ENCODE peak calls at places on chromosomes 2 and 18, in seven cellular contexts. One of them, this sample, is unnamed.

GRCh38 chr2:16293871-16294270 is 353.5 kb downstream of the MYCN start:
- DNase-seq in esophagus squamous epithelium: no peak
- DNase-seq in psoas muscle: no peak
- DNase-seq in right lobe of liver: no peak
- DNase-seq in stomach: no peak
- DNase-seq in mammary epithelial cell: no peak
- DNase-seq in keratinocyte: no peak
- DNase-seq in this sample: no peak

GRCh38 chr18:3212636-3213035 is 7.1 kb downstream of the MYOM1 start:
- DNase-seq in right lobe of liver: no peak
- DNase-seq in mammary epithelial cell: no peak
- DNase-seq in stomach: no peak
- DNase-seq in psoas muscle: no peak
- DNase-seq in esophagus squamous epithelium: no peak
- DNase-seq in keratinocyte: no peak
- DNase-seq in this sample: no peak

GRCh38 chr2:240143276-240143675 is 2.8 kb upstream of the OTOS start:
- DNase-seq in right lobe of liver: no peak
- DNase-seq in psoas muscle: no peak
- DNase-seq in keratinocyte: no peak
- DNase-seq in mammary epithelial cell: no peak
- DNase-seq in stomach: no peak
- DNase-seq in esophagus squamous epithelium: no peak
- DNase-seq in this sample: no peak

GRCh38 chr18:30748541-30748940 is 294.0 kb downstream of the DSC3 start:
- DNase-seq in stomach: no peak
- DNase-seq in esophagus squamous epithelium: no peak
- DNase-seq in right lobe of liver: no peak
- DNase-seq in psoas muscle: no peak
- DNase-seq in keratinocyte: no peak
- DNase-seq in mammary epithelial cell: no peak
- DNase-seq in this sample: no peak

GRCh38 chr2:130963849-130964793 is 127.4 kb downstream of the ARHGEF4 start:
- DNase-seq in mammary epithelial cell: no peak
- DNase-seq in right lobe of liver: no peak
- DNase-seq in stomach: no peak
- DNase-seq in esophagus squamous epithelium: no peak
- DNase-seq in psoas muscle: no peak
- DNase-seq in keratinocyte: no peak
- DNase-seq in this sample: no peak

GRCh38 chr18:47436871-47437270 is 185.4 kb upstream of the SKOR2 start:
- DNase-seq in esophagus squamous epithelium: no peak
- DNase-seq in stomach: no peak
- DNase-seq in mammary epithelial cell: no peak
- DNase-seq in psoas muscle: no peak
- DNase-seq in keratinocyte: no peak
- DNase-seq in right lobe of liver: no peak
- DNase-seq in this sample: no peak

GRCh38 chr2:26018184-26018716 is 15.6 kb upstream of the RAB10 start:
- DNase-seq in keratinocyte: peak; percentile 85
- DNase-seq in stomach: peak; percentile 84
- DNase-seq in right lobe of liver: peak; percentile 90
- DNase-seq in esophagus squamous epithelium: no peak
- DNase-seq in psoas muscle: peak; percentile 92
- DNase-seq in mammary epithelial cell: peak; percentile 95
- DNase-seq in this sample: peak; percentile 86

GRCh38 chr2:108145551-108145950 is 94.2 kb upstream of the SULT1C3 start:
- DNase-seq in right lobe of liver: no peak
- DNase-seq in mammary epithelial cell: peak; percentile 69
- DNase-seq in esophagus squamous epithelium: no peak
- DNase-seq in keratinocyte: peak; percentile 11
- DNase-seq in stomach: no peak
- DNase-seq in psoas muscle: no peak
- DNase-seq in this sample: no peak

GRCh38 chr2:52862801-52863200 is 904.8 kb upstream of the CHAC2 start:
- DNase-seq in right lobe of liver: no peak
- DNase-seq in keratinocyte: no peak
- DNase-seq in mammary epithelial cell: peak; percentile 92
- DNase-seq in stomach: no peak
- DNase-seq in psoas muscle: no peak
- DNase-seq in esophagus squamous epithelium: no peak
- DNase-seq in this sample: no peak

GRCh38 chr2:195658541-195658890 is 1.5 kb downstream of the SLC39A10 start:
- DNase-seq in keratinocyte: no peak
- DNase-seq in right lobe of liver: no peak
- DNase-seq in psoas muscle: no peak
- DNase-seq in esophagus squamous epithelium: no peak
- DNase-seq in mammary epithelial cell: peak; percentile 76
- DNase-seq in stomach: no peak
- DNase-seq in this sample: no peak

GRCh38 chr2:153589586-153589985 is 111.0 kb upstream of the RPRM start:
- DNase-seq in stomach: no peak
- DNase-seq in psoas muscle: no peak
- DNase-seq in right lobe of liver: no peak
- DNase-seq in esophagus squamous epithelium: no peak
- DNase-seq in mammary epithelial cell: no peak
- DNase-seq in keratinocyte: no peak
- DNase-seq in this sample: no peak

GRCh38 chr2:6148887-6149286 is 456.7 kb downstream of the SOX11 start:
- DNase-seq in keratinocyte: no peak
- DNase-seq in psoas muscle: no peak
- DNase-seq in esophagus squamous epithelium: no peak
- DNase-seq in right lobe of liver: no peak
- DNase-seq in mammary epithelial cell: no peak
- DNase-seq in stomach: no peak
- DNase-seq in this sample: no peak

GRCh38 chr18:49243391-49243790 is 217.1 kb downstream of the DYM start:
- DNase-seq in keratinocyte: peak; percentile 33
- DNase-seq in mammary epithelial cell: peak; percentile 33
- DNase-seq in esophagus squamous epithelium: no peak
- DNase-seq in stomach: no peak
- DNase-seq in right lobe of liver: no peak
- DNase-seq in psoas muscle: no peak
- DNase-seq in this sample: no peak

GRCh38 chr2:241760301-241760771 is 16.3 kb upstream of the GAL3ST2 start:
- DNase-seq in esophagus squamous epithelium: no peak
- DNase-seq in right lobe of liver: no peak
- DNase-seq in keratinocyte: no peak
- DNase-seq in psoas muscle: peak; percentile 41
- DNase-seq in stomach: no peak
- DNase-seq in mammary epithelial cell: no peak
- DNase-seq in this sample: no peak

GRCh38 chr18:6718255-6718654 is 11.3 kb upstream of the ARHGAP28 start:
- DNase-seq in keratinocyte: no peak
- DNase-seq in mammary epithelial cell: no peak
- DNase-seq in right lobe of liver: no peak
- DNase-seq in stomach: no peak
- DNase-seq in psoas muscle: no peak
- DNase-seq in esophagus squamous epithelium: no peak
- DNase-seq in this sample: no peak

GRCh38 chr18:6719098-6719913 is 10.2 kb upstream of the ARHGAP28 start:
- DNase-seq in stomach: no peak
- DNase-seq in psoas muscle: no peak
- DNase-seq in mammary epithelial cell: no peak
- DNase-seq in esophagus squamous epithelium: no peak
- DNase-seq in right lobe of liver: no peak
- DNase-seq in keratinocyte: no peak
- DNase-seq in this sample: no peak

GRCh38 chr18:6712401-6712800 is 17.1 kb upstream of the ARHGAP28 start:
- DNase-seq in mammary epithelial cell: no peak
- DNase-seq in stomach: no peak
- DNase-seq in psoas muscle: no peak
- DNase-seq in keratinocyte: no peak
- DNase-seq in esophagus squamous epithelium: no peak
- DNase-seq in right lobe of liver: no peak
- DNase-seq in this sample: no peak

GRCh38 chr18:6708880-6709279 is 20.6 kb upstream of the ARHGAP28 start:
- DNase-seq in keratinocyte: no peak
- DNase-seq in esophagus squamous epithelium: no peak
- DNase-seq in right lobe of liver: no peak
- DNase-seq in mammary epithelial cell: no peak
- DNase-seq in psoas muscle: no peak
- DNase-seq in stomach: no peak
- DNase-seq in this sample: no peak

DNA sequence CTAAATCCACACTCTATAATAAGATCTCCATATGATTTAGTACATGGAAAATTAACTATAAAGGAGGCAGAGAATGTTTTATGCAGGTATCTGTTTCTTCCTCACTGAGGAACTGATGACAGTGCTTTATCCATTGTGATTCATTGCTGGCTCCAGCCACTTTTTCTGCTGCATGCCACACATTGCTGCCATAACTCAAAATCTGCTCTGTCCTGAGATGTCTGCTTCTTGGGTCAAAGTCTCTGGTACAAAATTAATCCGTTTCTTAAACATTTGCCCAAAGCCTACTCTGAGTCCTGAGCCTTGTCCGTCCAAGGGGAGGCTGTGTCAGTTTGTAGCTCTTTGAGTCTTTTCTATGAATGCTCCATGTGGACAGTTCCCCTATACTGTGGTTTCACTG is 15.5 kb upstream of the ARHGAP28 start:
- DNase-seq in esophagus squamous epithelium: no peak
- DNase-seq in keratinocyte: no peak
- DNase-seq in right lobe of liver: no peak
- DNase-seq in stomach: no peak
- DNase-seq in psoas muscle: no peak
- DNase-seq in mammary epithelial cell: no peak
- DNase-seq in this sample: no peak
- H3K27ac ChIP-seq in esophagus squamous epithelium: no peak overlapping the region
- H3K27ac ChIP-seq in keratinocyte: no peak overlapping the region
- H3K27ac ChIP-seq in right lobe of liver: no peak overlapping the region
- H3K27ac ChIP-seq in stomach: no peak overlapping the region
- H3K27ac ChIP-seq in psoas muscle: no peak overlapping the region
- H3K27ac ChIP-seq in mammary epithelial cell: no peak overlapping the region
- H3K27ac ChIP-seq in this sample: no peak overlapping the region

GRCh38 chr2:168182850-168183249 is 64.5 kb downstream of the STK39 start:
- DNase-seq in mammary epithelial cell: peak; percentile 48
- DNase-seq in keratinocyte: no peak
- DNase-seq in esophagus squamous epithelium: no peak
- DNase-seq in psoas muscle: no peak
- DNase-seq in right lobe of liver: no peak
- DNase-seq in stomach: no peak
- DNase-seq in this sample: no peak
- H3K4me1 ChIP-seq in mammary epithelial cell: peaks cover 47% of the 10 kb centered on the region
- H3K4me1 ChIP-seq in keratinocyte: peaks cover 30% of the 10 kb centered on the region
- H3K4me1 ChIP-seq in esophagus squamous epithelium: peaks cover 1% of the 10 kb centered on the region
- H3K4me1 ChIP-seq in psoas muscle: no peaks in the 10 kb centered on the region
- H3K4me1 ChIP-seq in right lobe of liver: no peaks in the 10 kb centered on the region
- H3K4me1 ChIP-seq in stomach: peaks cover 13% of the 10 kb centered on the region
- H3K4me1 ChIP-seq in this sample: peaks cover 19% of the 10 kb centered on the region

GRCh38 chr2:72143441-72144356 is 4.0 kb downstream of the CYP26B1 start:
- DNase-seq in mammary epithelial cell: no peak
- DNase-seq in esophagus squamous epithelium: no peak
- DNase-seq in psoas muscle: peak; percentile 56
- DNase-seq in right lobe of liver: peak; percentile 55
- DNase-seq in stomach: peak; percentile 20
- DNase-seq in keratinocyte: no peak
- DNase-seq in this sample: no peak

GRCh38 chr2:72146357-72147302 is 1.0 kb downstream of the CYP26B1 start:
- DNase-seq in esophagus squamous epithelium: no peak
- DNase-seq in psoas muscle: peak; percentile 53
- DNase-seq in mammary epithelial cell: no peak
- DNase-seq in keratinocyte: no peak
- DNase-seq in right lobe of liver: peak; percentile 49
- DNase-seq in stomach: peak; percentile 25
- DNase-seq in this sample: no peak

GRCh38 chr2:72144412-72144745 is 3.3 kb downstream of the CYP26B1 start:
- DNase-seq in psoas muscle: no peak
- DNase-seq in mammary epithelial cell: no peak
- DNase-seq in right lobe of liver: no peak
- DNase-seq in esophagus squamous epithelium: no peak
- DNase-seq in keratinocyte: no peak
- DNase-seq in stomach: peak; percentile 25
- DNase-seq in this sample: no peak

GRCh38 chr2:72145658-72146329 is 1.9 kb downstream of the CYP26B1 start:
- DNase-seq in esophagus squamous epithelium: no peak
- DNase-seq in psoas muscle: no peak
- DNase-seq in right lobe of liver: peak; percentile 26
- DNase-seq in keratinocyte: no peak
- DNase-seq in stomach: no peak
- DNase-seq in mammary epithelial cell: no peak
- DNase-seq in this sample: no peak

DNA sequence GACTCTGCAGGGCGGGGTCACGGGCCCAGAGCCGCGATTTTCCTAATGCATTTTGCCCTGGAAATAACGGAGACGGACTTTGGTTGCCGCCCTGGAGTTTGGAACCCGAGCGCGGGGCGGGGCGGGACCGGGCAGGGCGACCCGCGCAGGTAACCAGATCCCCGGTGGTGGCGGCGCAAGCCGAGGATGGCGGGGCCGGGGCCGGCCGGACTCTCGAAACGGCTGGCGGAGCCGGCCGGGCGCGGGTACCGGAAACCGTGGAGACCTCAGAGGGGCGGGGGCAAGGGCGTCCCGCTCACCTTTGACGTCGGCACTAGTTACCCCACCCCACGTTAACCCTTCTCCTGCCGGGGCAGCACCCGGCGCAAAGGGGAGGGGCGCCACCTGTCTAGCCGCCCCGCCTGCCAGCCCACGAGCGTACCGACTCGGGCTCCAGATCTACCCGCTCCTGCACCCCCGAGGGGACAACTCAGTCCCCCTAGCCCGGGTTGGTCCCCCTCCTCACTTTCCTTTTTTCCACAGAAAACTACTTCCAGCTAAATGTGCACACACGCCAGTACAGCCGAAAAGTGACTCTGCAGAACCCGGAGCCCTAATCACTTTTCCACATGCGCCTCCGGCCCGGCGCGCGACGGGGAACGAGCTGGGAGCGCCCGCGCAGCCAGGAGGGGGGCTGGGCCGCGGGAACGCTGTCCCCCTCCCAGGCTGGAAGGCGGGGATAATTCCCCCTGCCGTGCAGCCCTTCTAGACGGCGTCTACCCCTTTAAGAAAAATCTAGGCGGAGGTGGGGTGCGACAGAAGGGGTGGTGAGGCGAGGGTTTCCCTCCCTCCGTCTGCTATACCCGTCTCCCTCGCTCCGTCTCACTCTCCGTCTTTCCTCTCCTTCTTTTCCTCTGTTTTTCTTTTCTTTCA is 2.7 kb downstream of the CYP26B1 start:
- DNase-seq in stomach: peak; percentile 31
- DNase-seq in mammary epithelial cell: peak; percentile 54
- DNase-seq in esophagus squamous epithelium: no peak
- DNase-seq in keratinocyte: no peak
- DNase-seq in psoas muscle: peak; percentile 66
- DNase-seq in right lobe of liver: peak; percentile 71
- DNase-seq in this sample: no peak
- H3K27ac ChIP-seq in stomach: no peak overlapping the region
- H3K27ac ChIP-seq in mammary epithelial cell: no peak overlapping the region
- H3K27ac ChIP-seq in esophagus squamous epithelium: peak overlapping the region; percentile 76
- H3K27ac ChIP-seq in keratinocyte: no peak overlapping the region
- H3K27ac ChIP-seq in psoas muscle: no peak overlapping the region
- H3K27ac ChIP-seq in right lobe of liver: no peak overlapping the region
- H3K27ac ChIP-seq in this sample: no peak overlapping the region

DNA sequence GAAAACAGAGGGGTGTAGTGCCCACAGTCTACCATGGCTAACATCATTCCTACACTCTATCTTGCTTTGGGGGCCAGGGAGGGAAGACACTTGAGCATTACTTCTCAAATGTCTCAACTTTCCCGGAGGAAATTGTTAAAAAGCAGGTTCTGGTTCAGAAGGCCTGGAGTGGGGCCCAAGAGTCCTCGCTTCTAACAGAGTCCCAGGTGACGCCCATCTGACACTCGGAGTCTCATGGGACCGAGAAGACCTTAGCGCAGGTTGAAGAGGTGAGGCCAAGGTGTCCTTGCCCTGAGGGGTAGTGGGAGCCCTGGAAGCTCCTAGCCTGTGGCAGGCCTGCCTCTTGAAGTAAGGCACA is 40.1 kb downstream of the ZFP36L2 start:
- DNase-seq in stomach: no peak
- DNase-seq in mammary epithelial cell: no peak
- DNase-seq in keratinocyte: no peak
- DNase-seq in right lobe of liver: no peak
- DNase-seq in psoas muscle: no peak
- DNase-seq in esophagus squamous epithelium: no peak
- DNase-seq in this sample: no peak
- H3K4me1 ChIP-seq in stomach: peaks cover 4% of the 10 kb centered on the region
- H3K4me1 ChIP-seq in mammary epithelial cell: peaks cover 17% of the 10 kb centered on the region
- H3K4me1 ChIP-seq in keratinocyte: peaks cover 14% of the 10 kb centered on the region
- H3K4me1 ChIP-seq in right lobe of liver: no peaks in the 10 kb centered on the region
- H3K4me1 ChIP-seq in psoas muscle: no peaks in the 10 kb centered on the region
- H3K4me1 ChIP-seq in esophagus squamous epithelium: peaks cover 9% of the 10 kb centered on the region
- H3K4me1 ChIP-seq in this sample: no peaks in the 10 kb centered on the region

This sample was measured in pancreas.